ENCODE peak calls at places on chromosomes 6 and 20, in eight cellular contexts. S, L, V, U, O, M, G and Z are unnamed samples. For H3K9me3, the result is how much of the 10 kb centered on the place peaks cover.

GRCh38 chr6:35977308-35977707 is 47.1 kb downstream of the SLC26A8 start:
- DNase-seq in V (no peak), M (no peak), G (no peak), S (no peak), O (no peak), U (no peak), L (no peak), Z (no peak)

GRCh38 chr20:59831024-59831900 is 102.2 kb downstream of the SYCP2 start:
- DNase-seq in O (peak), V (peak), L (no peak), M (peak), U (peak), G (no peak), S (no peak), Z (no peak)

GRCh38 chr20:36238153-36238552 is 1.9 kb downstream of the AAR2 start:
- DNase-seq in S (no peak), L (no peak), M (no peak), U (no peak), V (no peak), G (no peak), O (no peak), Z (no peak)

GRCh38 chr6:53611342-53611741 is 54.2 kb downstream of the KLHL31 start:
- DNase-seq in V (no peak), L (no peak), S (peak), G (no peak), U (no peak), M (no peak), O (no peak), Z (no peak)

GRCh38 chr20:47456952-47457724 is 44.5 kb upstream of the NCOA3 start:
- DNase-seq in S (peak), V (no peak), L (no peak), M (no peak), U (no peak), G (no peak), O (no peak), Z (no peak)

GRCh38 chr20:63962426-63963347 is 6.5 kb upstream of the UCKL1 start:
- DNase-seq in L (no peak), V (no peak), S (no peak), O (no peak), M (no peak), G (no peak), U (no peak), Z (no peak)

GRCh38 chr6:135568366-135568765 is 70.8 kb upstream of the AHI1 start:
- DNase-seq in S (peak), O (no peak), V (no peak), L (no peak), M (no peak), G (no peak), U (no peak), Z (no peak)

GRCh38 chr6:37488464-37488863 is 11.2 kb downstream of the CCDC167 start:
- DNase-seq in M (no peak), V (peak), L (no peak), U (no peak), O (no peak), S (no peak), G (no peak), Z (no peak)

GRCh38 chr20:846894-847278 is 13.4 kb downstream of the FAM110A start:
- DNase-seq in S (no peak), M (no peak), L (peak), V (no peak), U (no peak), G (no peak), O (peak), Z (no peak)

GRCh38 chr6:40152701-40153100 is 218.4 kb upstream of the MOCS1 start:
- DNase-seq in S (no peak), M (no peak), O (no peak), V (no peak), U (no peak), G (no peak), L (no peak), Z (no peak)

GRCh38 chr6:76764057-76764456 is 691.6 kb upstream of the IMPG1 start:
- DNase-seq in G (no peak), V (no peak), U (no peak), S (no peak), O (no peak), M (no peak), L (no peak), Z (no peak)

GRCh38 chr6:87483929-87484328 is 11.2 kb downstream of the SLC35A1 start:
- DNase-seq in G (peak), U (no peak), L (no peak), O (no peak), V (peak), M (peak), S (peak), Z (peak)

GRCh38 chr6:87747646-87748045 is 45.6 kb upstream of the AKIRIN2 start:
- DNase-seq in S (no peak), G (no peak), V (no peak), M (no peak), L (no peak), O (no peak), U (no peak), Z (no peak)

GRCh38 chr6:138078491-138078890 is 28.7 kb downstream of the PERP start:
- DNase-seq in S (no peak), V (no peak), G (no peak), L (no peak), O (no peak), U (no peak), M (no peak), Z (no peak)

GRCh38 chr6:139635401-139636130 is 261.1 kb upstream of the CITED2 start:
- DNase-seq in U (no peak), V (no peak), O (no peak), G (no peak), M (no peak), L (no peak), S (no peak), Z (no peak)

GRCh38 chr20:47620808-47621805 is 119.4 kb downstream of the NCOA3 start:
- DNase-seq in M (no peak), V (no peak), S (peak), G (no peak), U (no peak), L (no peak), O (no peak), Z (peak)

GRCh38 chr20:43681468-43681942 is 14.6 kb downstream of the MYBL2 start:
- DNase-seq in S (no peak), G (peak), L (no peak), O (no peak), M (no peak), V (no peak), U (no peak), Z (no peak)

GRCh38 chr6:41462980-41463930 is 82.9 kb upstream of the FOXP4 start:
- DNase-seq in G (peak), S (peak), V (no peak), M (no peak), O (peak), U (peak), L (peak), Z (no peak)

GRCh38 chr6:158677906-158678305 is 28.1 kb downstream of the SYTL3 start:
- DNase-seq in U (no peak), L (no peak), O (peak), S (no peak), G (no peak), V (no peak), M (no peak), Z (no peak)

DNA sequence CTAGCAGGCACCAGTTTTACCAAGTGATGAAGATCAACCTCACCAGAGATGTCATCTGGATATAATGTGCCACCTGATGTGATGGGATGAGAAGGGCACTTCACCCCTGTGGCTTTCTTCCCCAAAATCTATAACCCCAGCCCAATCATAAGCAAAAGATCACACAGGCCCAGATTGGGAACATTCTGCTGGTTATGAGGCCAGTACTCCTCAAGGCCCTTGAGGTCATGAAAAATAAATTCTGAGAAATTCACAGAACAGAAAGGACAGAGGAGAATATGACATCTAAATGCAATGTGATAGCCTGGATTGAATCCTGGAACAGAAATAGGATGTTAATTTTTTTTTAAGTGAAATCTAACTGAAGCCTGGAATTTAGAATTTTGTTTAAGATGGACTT is 243.5 kb downstream of the CBLN4 start:
- DNase-seq in O (no peak), G (no peak), S (no peak), U (no peak), V (no peak), M (no peak), L (no peak), Z (no peak)
- H3K9me3 ChIP-seq in O (under half), G (under half), S (under half), U (under half), V (half or more), M (under half), L (under half), Z (under half)

DNA sequence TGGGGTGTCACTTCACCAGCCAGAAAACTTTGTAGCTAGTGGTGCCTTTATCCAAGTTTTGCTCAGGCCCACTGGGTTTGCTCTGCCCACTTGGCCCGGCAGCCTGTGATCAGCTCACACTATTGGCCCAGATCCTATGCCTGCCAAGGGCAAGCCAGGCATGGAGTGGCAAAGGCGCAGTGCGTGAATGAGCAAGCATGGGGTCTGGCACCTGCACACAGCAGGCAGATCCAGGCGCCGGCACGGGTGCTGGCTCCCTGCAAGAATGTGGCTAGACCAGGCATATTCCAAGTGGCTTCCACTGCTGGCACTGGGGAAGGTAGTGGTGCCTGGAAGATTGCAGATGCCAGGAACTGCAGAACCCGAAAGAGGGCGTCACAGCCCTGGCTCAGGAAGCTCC is 346.9 kb downstream of the LMBRD1 start:
- DNase-seq in V (no peak), G (no peak), M (no peak), L (no peak), O (no peak), S (no peak), U (no peak), Z (no peak)
- H3K9me3 ChIP-seq in V (under half), G (under half), M (under half), L (under half), O (under half), S (under half), U (under half), Z (under half)

DNA sequence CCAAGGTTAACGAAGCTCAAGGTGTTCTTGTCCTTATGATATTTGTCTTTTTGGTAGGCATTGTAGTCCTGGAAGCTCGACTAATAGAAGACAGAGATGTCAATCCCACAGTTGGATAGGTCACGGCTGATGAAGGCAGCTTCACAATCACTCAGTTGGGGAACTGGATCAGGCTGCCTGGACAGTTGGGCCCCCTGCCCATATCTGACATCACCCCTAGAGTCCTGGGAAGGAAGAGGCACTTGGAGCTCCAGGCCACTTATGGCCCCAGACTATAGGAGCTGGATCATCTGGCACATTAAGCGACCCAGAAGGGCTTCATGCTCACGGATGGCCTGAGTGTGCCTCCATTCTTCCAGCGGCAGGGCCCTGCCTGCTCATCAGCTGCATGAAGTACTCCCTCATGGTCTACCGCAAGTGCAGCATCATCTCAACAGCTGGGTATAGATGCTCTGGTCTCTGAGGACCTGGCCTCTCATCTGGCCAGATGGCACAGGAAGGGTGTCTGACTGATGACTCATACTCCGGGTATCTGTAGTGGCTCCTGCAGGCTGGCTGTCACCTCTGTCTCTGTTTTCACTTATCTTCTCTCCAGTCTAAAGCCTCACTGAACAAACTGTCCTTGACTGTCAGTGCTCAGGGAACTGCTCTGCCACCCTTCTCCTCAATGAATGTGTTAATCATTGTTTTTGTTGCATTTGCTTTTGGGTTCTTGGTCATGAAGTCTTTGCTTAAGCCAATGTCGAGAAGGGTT is 29.2 kb upstream of the SSR1 start:
- DNase-seq in S (no peak), U (no peak), L (no peak), O (no peak), M (no peak), V (no peak), G (no peak), Z (no peak)
- H3K9me3 ChIP-seq in S (under half), U (under half), L (under half), O (under half), M (under half), V (half or more), G (under half), Z (under half)

GRCh38 chr6:168369776-168370175 is 50.2 kb upstream of the DACT2 start:
- DNase-seq in S (no peak), M (no peak), G (no peak), L (peak), U (no peak), V (no peak), O (no peak), Z (no peak)

GRCh38 chr6:168366473-168366872 is 46.9 kb upstream of the DACT2 start:
- DNase-seq in O (no peak), U (no peak), G (no peak), L (no peak), V (no peak), S (no peak), M (no peak), Z (no peak)

GRCh38 chr6:168367285-168367720 is 47.7 kb upstream of the DACT2 start:
- DNase-seq in L (peak), S (no peak), V (no peak), U (no peak), G (no peak), O (no peak), M (no peak), Z (no peak)

GRCh38 chr6:168368971-168369370 is 49.4 kb upstream of the DACT2 start:
- DNase-seq in M (no peak), U (no peak), V (no peak), L (peak), O (no peak), G (no peak), S (no peak), Z (no peak)

DNA sequence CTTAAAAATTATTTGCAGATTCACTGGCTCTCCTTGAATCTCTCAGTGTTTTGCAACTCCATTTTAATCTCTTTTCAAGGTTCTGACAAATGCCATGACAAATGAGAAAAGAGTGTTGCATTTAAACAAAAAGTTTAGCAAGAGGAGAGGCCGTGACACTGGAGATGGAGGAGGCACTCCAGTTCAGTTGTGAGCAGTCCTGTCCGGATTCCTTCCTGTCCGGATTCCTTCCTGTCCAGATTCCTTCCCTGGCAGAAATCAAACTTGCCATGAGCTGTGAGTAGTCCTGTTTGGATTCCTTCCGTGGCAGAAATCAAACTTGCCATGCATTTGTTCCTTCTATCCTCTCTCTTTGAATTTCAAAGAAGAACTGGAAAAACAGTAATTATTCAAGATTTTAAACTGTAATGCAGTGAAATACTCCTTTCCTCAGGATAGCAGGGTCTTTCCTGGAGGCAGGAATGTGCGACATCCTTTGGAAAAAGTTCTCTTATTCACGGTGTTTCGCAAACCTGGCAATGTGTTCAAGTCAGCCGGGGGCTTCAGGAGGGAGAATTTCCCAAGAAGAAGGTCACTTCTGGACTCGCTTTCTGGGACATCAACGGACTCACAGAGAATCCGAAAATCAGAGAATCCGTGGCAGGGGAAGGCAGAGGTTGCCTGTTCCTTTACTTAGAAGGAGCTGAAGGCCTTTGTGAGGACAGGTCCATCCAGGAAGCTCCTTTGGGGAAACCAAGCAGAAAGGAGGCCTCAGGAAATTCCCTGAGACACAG is 48.7 kb upstream of the DACT2 start:
- DNase-seq in M (no peak), G (no peak), S (no peak), L (no peak), O (no peak), U (no peak), V (no peak), Z (no peak)
- H3K9me3 ChIP-seq in M (under half), G (under half), S (under half), L (under half), O (under half), U (under half), V (under half), Z (under half)

DNA sequence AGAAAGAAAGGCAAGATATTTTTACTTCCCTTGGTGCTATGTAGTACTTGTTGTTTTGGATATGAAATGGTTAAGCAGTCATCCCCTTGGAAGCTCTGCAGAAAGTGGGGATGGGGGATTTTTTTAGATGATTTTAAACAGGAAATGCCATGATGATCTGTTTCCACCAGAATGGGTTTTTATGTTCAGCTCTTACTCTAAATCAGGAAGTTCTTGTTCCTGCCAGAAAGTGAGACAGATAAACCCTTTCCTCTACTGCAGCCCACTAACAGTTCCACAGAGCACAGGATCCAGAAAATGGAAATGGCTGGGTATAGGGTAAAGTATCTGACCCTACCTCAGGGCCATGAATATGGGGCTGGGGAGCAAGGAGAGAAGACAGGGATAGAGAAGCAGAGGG is 32.1 kb upstream of the PPP1R3G start:
- DNase-seq in L (no peak), O (no peak), M (no peak), S (no peak), G (no peak), V (no peak), U (no peak), Z (no peak)
- H3K9me3 ChIP-seq in L (under half), O (under half), M (under half), S (under half), G (under half), V (under half), U (under half), Z (under half)

DNA sequence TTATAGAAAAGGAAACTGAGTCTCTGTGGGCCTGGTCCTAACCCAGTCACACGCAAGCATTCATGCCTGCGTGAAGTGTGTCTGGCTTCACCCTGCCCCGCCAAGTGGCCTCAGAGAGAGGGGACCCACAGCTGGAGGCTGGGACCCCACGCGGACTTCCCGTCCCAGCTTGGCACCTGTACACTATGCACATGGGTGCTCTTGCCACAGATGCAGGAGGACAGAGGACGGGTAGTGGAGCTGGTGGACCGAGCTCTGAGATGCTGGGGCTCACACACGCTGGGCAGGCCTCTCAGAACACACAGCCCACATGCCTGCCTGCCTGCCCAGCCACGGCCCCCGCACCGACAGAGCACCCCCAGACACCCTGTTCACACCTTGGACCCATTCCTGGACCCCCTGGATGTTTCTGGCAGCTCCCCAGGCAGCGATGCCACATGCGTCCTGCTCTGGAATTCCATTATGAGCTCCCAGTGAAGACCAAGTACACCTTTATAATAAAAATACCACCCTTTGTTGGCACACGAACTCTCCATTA is 24.9 kb upstream of the SMOC2 start:
- DNase-seq in S (no peak), M (no peak), V (peak), U (no peak), G (no peak), O (no peak), L (no peak), Z (no peak)
- H3K9me3 ChIP-seq in S (under half), M (under half), V (under half), U (under half), G (under half), O (under half), L (under half), Z (under half)

GRCh38 chr6:18237167-18237566 is 27.2 kb downstream of the DEK start:
- DNase-seq in V (no peak), U (no peak), L (no peak), S (no peak), O (no peak), M (no peak), G (no peak), Z (no peak)

GRCh38 chr6:18240230-18240629 is 24.1 kb downstream of the DEK start:
- DNase-seq in V (no peak), M (no peak), L (no peak), G (no peak), U (no peak), O (no peak), S (no peak), Z (no peak)

GRCh38 chr6:18235524-18235923 is 28.8 kb downstream of the DEK start:
- DNase-seq in L (no peak), O (no peak), U (no peak), M (no peak), G (no peak), S (no peak), V (no peak), Z (no peak)

DNA sequence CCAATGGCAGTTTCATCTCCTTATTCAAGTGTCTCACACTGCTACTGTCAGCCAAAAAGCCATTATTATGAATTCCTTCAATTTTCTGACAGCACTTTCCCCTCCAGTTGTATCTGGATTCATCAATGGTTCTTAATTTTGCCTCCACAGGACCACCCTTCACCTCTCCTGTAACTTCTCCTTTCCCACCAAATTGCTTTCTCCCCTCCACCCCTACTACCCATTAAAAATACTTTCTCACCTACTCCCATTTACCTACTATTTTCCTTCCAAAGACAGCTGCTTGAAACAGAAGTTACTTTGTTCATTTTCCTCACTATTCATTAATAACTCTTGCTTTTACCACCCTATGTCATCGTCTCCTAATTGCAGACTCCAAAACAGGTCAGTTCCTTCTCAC is 29.8 kb downstream of the DEK start:
- DNase-seq in O (no peak), G (no peak), S (no peak), L (no peak), U (no peak), V (no peak), M (no peak), Z (no peak)
- H3K9me3 ChIP-seq in O (under half), G (under half), S (under half), L (under half), U (under half), V (half or more), M (under half), Z (under half)